ENCODE peak calls at places on chromosomes 2 and 18, in five cellular contexts. O, I, M, V and J are unnamed samples.

GRCh38 chr18:4586729-4587128 is 131.6 kb upstream of the DLGAP1 start:
- DNase-seq in M (no peak), I (no peak), O (no peak), V (no peak), J (no peak)

GRCh38 chr18:12059334-12060181 is 34.1 kb upstream of the ANKRD62 start:
- DNase-seq in I (peak), M (no peak), O (no peak), V (no peak), J (no peak)

GRCh38 chr2:184322615-184323014 is 275.7 kb upstream of the ZNF804A start:
- DNase-seq in I (no peak), M (no peak), V (no peak), O (no peak), J (no peak)

GRCh38 chr18:76874643-76875389 is 52.5 kb downstream of the ZNF236 start:
- DNase-seq in I (no peak), M (no peak), O (no peak), V (no peak), J (no peak)

GRCh38 chr2:218849721-218850120 is 9.9 kb upstream of the WNT6 start:
- DNase-seq in V (peak), O (no peak), I (no peak), M (no peak), J (no peak)

GRCh38 chr2:114727012-114727411 is 284.6 kb downstream of the DPP10 start:
- DNase-seq in M (no peak), O (no peak), V (no peak), I (no peak), J (no peak)

GRCh38 chr2:62501794-62502500 is 4.0 kb downstream of the TMEM17 start:
- DNase-seq in V (peak), O (peak), M (no peak), I (peak), J (no peak)

GRCh38 chr2:30481323-30481800 is 34.3 kb downstream of the LCLAT1 start:
- DNase-seq in V (no peak), I (no peak), O (no peak), M (peak), J (no peak)

GRCh38 chr2:14881663-14882327 is 249.3 kb downstream of the LRATD1 start:
- DNase-seq in V (no peak), O (no peak), I (no peak), M (no peak), J (no peak)

GRCh38 chr2:120373424-120373823 is 27.5 kb downstream of the INHBB start:
- DNase-seq in M (no peak), V (no peak), I (no peak), O (no peak), J (no peak)

GRCh38 chr2:28606986-28607441 is 111.2 kb downstream of the PLB1 start:
- DNase-seq in M (no peak), O (no peak), I (peak), V (no peak), J (no peak)

GRCh38 chr2:216551234-216551633 is 52.6 kb downstream of the RPL37A start:
- DNase-seq in I (peak), M (no peak), O (peak), V (peak), J (no peak)

GRCh38 chr2:96538487-96539214 is 2.1 kb downstream of the ARID5A start:
- DNase-seq in I (peak), O (peak), M (peak), V (peak), J (no peak)

GRCh38 chr2:24721470-24721869 is 71.7 kb downstream of the PTRHD1 start:
- DNase-seq in M (no peak), I (peak), O (peak), V (peak), J (no peak)

GRCh38 chr2:201402651-201403573 is 45.8 kb upstream of the FLACC1 start:
- DNase-seq in M (no peak), V (peak), O (peak), I (peak), J (no peak)

GRCh38 chr2:161273038-161273760 is 35.0 kb upstream of the PSMD14 start:
- DNase-seq in V (peak), I (peak), O (peak), M (peak), J (no peak)

GRCh38 chr2:46552086-46552485 is 72.7 kb downstream of the TMEM247 start:
- DNase-seq in V (no peak), I (no peak), O (no peak), M (no peak), J (no peak)

GRCh38 chr18:58541789-58542425 is 87.0 kb downstream of the ALPK2 start:
- DNase-seq in O (peak), I (peak), M (peak), V (peak), J (peak)

GRCh38 chr2:234249873-234250272 is 199.4 kb downstream of the SPP2 start:
- DNase-seq in I (peak), O (peak), V (peak), M (no peak), J (peak)

GRCh38 chr2:11158916-11159573 is 3.8 kb downstream of the SLC66A3 start:
- DNase-seq in I (no peak), M (no peak), V (no peak), O (no peak), J (no peak)

GRCh38 chr2:75932996-75933395 is 222.3 kb upstream of the GCFC2 start:
- DNase-seq in I (no peak), M (no peak), O (no peak), V (no peak), J (no peak)

GRCh38 chr2:27189989-27190388 is 21.9 kb upstream of the ATRAID start:
- DNase-seq in M (no peak), V (no peak), O (no peak), I (no peak), J (no peak)

GRCh38 chr2:5111581-5111980 is 580.6 kb upstream of the SOX11 start:
- DNase-seq in O (no peak), I (peak), V (no peak), M (no peak), J (no peak)

GRCh38 chr2:112579280-112579679 is 5.1 kb upstream of the CHCHD5 start:
- DNase-seq in V (peak), O (peak), I (peak), M (no peak), J (peak)

GRCh38 chr2:667332-668000 is 9.7 kb downstream of the TMEM18 start:
- DNase-seq in M (peak), O (peak), V (peak), I (peak), J (peak)

GRCh38 chr2:197205590-197206215 is 104.9 kb downstream of the ANKRD44 start:
- DNase-seq in I (no peak), O (no peak), M (peak), V (no peak), J (no peak)

GRCh38 chr2:144948205-144948855 is 428.4 kb upstream of the ZEB2 start:
- DNase-seq in I (no peak), O (no peak), M (no peak), V (no peak), J (no peak)

GRCh38 chr18:10207682-10208081 is 246.8 kb upstream of the APCDD1 start:
- DNase-seq in I (no peak), M (no peak), O (no peak), V (no peak), J (no peak)

GRCh38 chr2:224869601-224870000 is 153.4 kb upstream of the CCDC195 start:
- DNase-seq in M (no peak), O (peak), V (peak), I (peak), J (no peak)

GRCh38 chr18:10851824-10852225 is 297.5 kb downstream of the PIEZO2 start:
- DNase-seq in O (peak), M (peak), I (peak), V (peak), J (peak)

GRCh38 chr2:11292464-11293255 is 51.8 kb downstream of the ROCK2 start:
- DNase-seq in M (peak), I (peak), O (no peak), V (no peak), J (no peak)

GRCh38 chr2:38155-38554 is 8.2 kb downstream of the FAM110C start:
- DNase-seq in I (no peak), V (no peak), M (no peak), O (no peak), J (peak)

GRCh38 chr2:129459200-129459876 is 520.1 kb upstream of the RAB6C start:
- DNase-seq in O (no peak), V (no peak), M (no peak), I (no peak), J (no peak)

GRCh38 chr2:166539340-166540162 is 45.5 kb upstream of the SCN7A start:
- DNase-seq in V (peak), O (peak), I (peak), M (peak), J (peak)

GRCh38 chr2:96499061-96499960 is 5.8 kb downstream of the NEURL3 start:
- DNase-seq in O (no peak), M (no peak), I (no peak), V (no peak), J (no peak)

GRCh38 chr2:43114210-43114609 is 112.2 kb downstream of the ZFP36L2 start:
- DNase-seq in O (no peak), M (peak), I (peak), V (no peak), J (no peak)